ENCODE peak calls at places on chromosome 21, in four cellular contexts. E is left lung, H is ascending aorta, V is NT2/D1. C is an unnamed sample.

GRCh38 chr21:46551636-46552241 is 53.1 kb downstream of the S100B start:
- DNase-seq in E (peak; percentile 61), H (no peak), V (no peak), C (no peak)

GRCh38 chr21:35716886-35717285 is 343.4 kb downstream of the SETD4 start:
- DNase-seq in E (no peak), H (no peak), V (no peak), C (no peak)

GRCh38 chr21:37939251-37939650 is 23.0 kb upstream of the KCNJ6 start:
- DNase-seq in E (no peak), H (no peak), V (no peak), C (no peak)

GRCh38 chr21:39610705-39611104 is 2.0 kb upstream of the B3GALT5 start:
- DNase-seq in E (no peak), H (no peak), V (peak; percentile 83), C (no peak)

GRCh38 chr21:39014751-39015150 is 168.5 kb downstream of the PSMG1 start:
- DNase-seq in E (no peak), H (no peak), V (no peak), C (no peak)

GRCh38 chr21:40425981-40426380 is 421.0 kb downstream of the DSCAM start:
- DNase-seq in E (no peak), H (no peak), V (no peak), C (no peak)

GRCh38 chr21:36491191-36491916 is 11.4 kb upstream of the CLDN14 start:
- DNase-seq in E (no peak), H (no peak), V (no peak), C (no peak)

GRCh38 chr21:27772816-27773215 is 805.9 kb upstream of the ADAMTS5 start:
- DNase-seq in E (no peak), H (no peak), V (no peak), C (no peak)

GRCh38 chr21:29797155-29797554 is 142.6 kb downstream of the GRIK1 start:
- DNase-seq in E (no peak), H (no peak), V (no peak), C (no peak)

GRCh38 chr21:38944903-38945302 is 139.2 kb downstream of the ETS2 start:
- DNase-seq in E (no peak), H (no peak), V (no peak), C (no peak)

GRCh38 chr21:29080454-29080930 is 7.0 kb upstream of the CCT8 start:
- DNase-seq in E (no peak), H (no peak), V (no peak), C (no peak)

DNA sequence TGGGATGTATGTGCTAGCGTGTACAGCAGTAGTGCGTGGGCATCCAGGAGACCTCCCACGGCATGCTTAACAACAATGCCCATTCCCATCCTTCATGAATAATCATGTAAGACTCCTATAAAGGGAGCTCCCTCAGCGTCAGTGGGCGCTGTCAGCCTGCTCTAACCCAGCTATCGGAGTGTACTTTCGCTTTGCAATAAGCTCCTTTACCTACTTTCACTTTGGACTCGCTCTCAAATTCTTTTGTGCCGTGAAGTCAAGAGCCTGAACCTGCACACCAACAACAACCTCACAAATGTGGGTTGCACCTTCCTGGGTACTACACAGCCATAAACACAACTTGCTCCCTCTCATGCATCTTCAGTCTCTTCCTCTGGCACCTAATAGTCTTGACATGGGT is 114.8 kb upstream of the PAXBP1 start:
- DNase-seq in E (no peak), H (no peak), V (no peak), C (no peak)
- H3K27me3 ChIP-seq in E (peaks cover 16% of the 10 kb centered on the region), H (no peaks in the 10 kb centered on the region), V (no peaks in the 10 kb centered on the region), C (no peaks in the 10 kb centered on the region)

GRCh38 chr21:34296878-34297277 is 66.9 kb upstream of the KCNE2 start:
- DNase-seq in E (no peak), H (no peak), V (no peak), C (no peak)
- H3K27me3 ChIP-seq in E (no peaks in the 10 kb centered on the region), H (no peaks in the 10 kb centered on the region), V (no peaks in the 10 kb centered on the region), C (no peaks in the 10 kb centered on the region)

GRCh38 chr21:41459884-41460534 is 34.0 kb downstream of the MX1 start:
- DNase-seq in E (no peak), H (no peak), V (no peak), C (no peak)
- H3K27me3 ChIP-seq in E (no peaks in the 10 kb centered on the region), H (no peaks in the 10 kb centered on the region), V (no peaks in the 10 kb centered on the region), C (no peaks in the 10 kb centered on the region)

GRCh38 chr21:34667761-34668160 is 1.0 kb upstream of the CLIC6 start:
- DNase-seq in E (no peak), H (no peak), V (no peak), C (no peak)

GRCh38 chr21:34670220-34670961 is 1.6 kb downstream of the CLIC6 start:
- DNase-seq in E (peak; percentile 38), H (no peak), V (no peak), C (no peak)

GRCh38 chr21:34670962-34671348 is 2.2 kb downstream of the CLIC6 start:
- DNase-seq in E (no peak), H (no peak), V (no peak), C (no peak)

GRCh38 chr21:34669149-34669879 is 520 bp downstream of the CLIC6 start:
- DNase-seq in E (peak; percentile 40), H (no peak), V (no peak), C (no peak)

DNA sequence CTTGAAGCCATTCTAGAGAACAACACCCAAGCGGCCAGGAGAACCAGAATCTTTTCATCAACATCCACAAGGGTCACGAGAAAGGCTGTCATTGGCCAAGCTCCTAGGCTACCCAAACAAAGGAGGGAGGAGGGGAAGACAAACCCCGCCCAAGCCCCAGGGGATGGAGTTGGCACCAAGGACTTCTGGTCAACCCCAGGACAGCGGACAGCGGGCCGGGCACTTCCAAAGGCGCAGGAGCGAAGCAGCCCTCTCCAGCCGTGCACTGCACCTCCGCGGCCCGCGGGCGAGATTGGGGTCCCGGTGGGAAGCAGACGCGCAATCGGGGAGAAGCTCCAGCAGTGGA is at the start of gene CLIC6:
- DNase-seq in E (peak; percentile 69), H (no peak), V (no peak), C (no peak)
- H3K27me3 ChIP-seq in E (peaks cover 70% of the 10 kb centered on the region), H (peaks cover 15% of the 10 kb centered on the region), V (peaks cover 35% of the 10 kb centered on the region), C (peaks cover 35% of the 10 kb centered on the region)

GRCh38 chr21:44907966-44908364 is 12.7 kb downstream of the ITGB2 start:
- DNase-seq in E (peak; percentile 81), H (no peak), V (no peak), C (no peak)
- H3K27me3 ChIP-seq in E (no peaks in the 10 kb centered on the region), H (no peaks in the 10 kb centered on the region), V (no peaks in the 10 kb centered on the region), C (no peaks in the 10 kb centered on the region)

GRCh38 chr21:20856926-20857325 is 141.3 kb upstream of the NCAM2 start:
- DNase-seq in E (no peak), H (no peak), V (no peak), C (no peak)
- H3K27me3 ChIP-seq in E (no peaks in the 10 kb centered on the region), H (no peaks in the 10 kb centered on the region), V (no peaks in the 10 kb centered on the region), C (no peaks in the 10 kb centered on the region)

DNA sequence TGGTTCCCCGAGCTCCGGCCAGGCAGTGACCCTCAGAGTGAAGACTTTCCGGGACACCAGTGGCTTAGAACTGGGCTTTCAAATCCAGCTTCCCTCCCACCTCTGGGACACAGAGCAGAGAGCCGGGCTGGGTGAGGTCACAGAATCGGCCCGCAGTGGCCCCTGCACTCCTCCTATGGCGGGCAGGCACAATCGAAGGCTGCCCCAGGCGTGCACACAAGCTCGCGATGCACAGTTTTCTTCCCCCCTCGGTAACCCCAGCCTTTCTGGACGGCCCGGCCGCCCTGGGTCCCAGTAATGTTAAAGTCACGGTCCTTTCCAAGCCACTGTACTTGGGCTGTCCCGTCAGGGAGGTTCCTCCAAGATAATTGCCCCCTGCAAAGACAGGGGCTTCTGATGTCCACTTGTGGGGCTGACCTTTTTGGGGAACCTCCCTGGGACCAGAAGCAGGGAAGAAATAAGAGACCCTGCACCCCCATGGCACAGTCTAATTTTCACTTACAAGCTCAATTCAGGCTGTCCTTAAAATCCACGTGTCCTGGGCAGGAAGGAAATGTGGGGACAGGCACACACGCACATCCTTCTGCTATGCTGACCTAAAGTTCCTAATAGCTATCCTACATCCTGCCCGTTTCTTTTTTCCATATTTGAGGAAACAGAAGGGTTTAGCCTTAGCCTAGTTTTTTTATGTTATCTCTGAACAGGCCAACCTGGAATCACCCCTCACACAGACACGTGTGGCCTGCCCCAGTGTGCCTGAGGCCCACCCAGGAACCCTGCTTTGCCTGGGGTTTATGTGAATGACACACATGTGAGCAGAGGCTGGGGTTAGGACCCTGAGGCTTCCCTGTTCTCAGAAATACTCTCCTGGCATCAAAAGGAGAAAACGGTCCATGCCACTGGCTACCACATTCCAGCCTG is 13.6 kb downstream of the TFF3 start:
- DNase-seq in E (no peak), H (no peak), V (no peak), C (no peak)
- H3K27me3 ChIP-seq in E (peaks cover 4% of the 10 kb centered on the region), H (no peaks in the 10 kb centered on the region), V (no peaks in the 10 kb centered on the region), C (no peaks in the 10 kb centered on the region)

GRCh38 chr21:44291078-44291935 is 5.6 kb downstream of the AIRE start:
- DNase-seq in E (no peak), H (no peak), V (no peak), C (no peak)
- H3K27me3 ChIP-seq in E (peaks cover 54% of the 10 kb centered on the region), H (no peaks in the 10 kb centered on the region), V (peaks cover 4% of the 10 kb centered on the region), C (no peaks in the 10 kb centered on the region)

C was measured in dorsolateral prefrontal cortex.